ENCODE peak calls at places on chromosomes 12 and 14, in four cellular contexts. I is left ventricle myocardium inferior, F is GM12865, R is Peyer's patch. H is an unnamed sample.

GRCh38 chr14:53528114-53528513 is 375.0 kb upstream of the DDHD1 start:
- DNase-seq in I (no peak), F (no peak), R (no peak), H (no peak)

GRCh38 chr14:32255855-32256254 is 52.8 kb upstream of the RNU6-8 start:
- DNase-seq in I (no peak), F (no peak), R (no peak), H (no peak)

GRCh38 chr12:27619308-27619707 is 76.9 kb upstream of the REP15 start:
- DNase-seq in I (no peak), F (no peak), R (no peak), H (no peak)

GRCh38 chr12:6363330-6364036 is 11.9 kb downstream of the SCNN1A start:
- DNase-seq in I (peak), F (peak), R (peak), H (no peak)

GRCh38 chr12:5808956-5809355 is 136.1 kb downstream of the ANO2 start:
- DNase-seq in I (no peak), F (no peak), R (no peak), H (no peak)

GRCh38 chr12:49622501-49623141 is 740 bp upstream of the PRPF40B start:
- DNase-seq in I (no peak), F (peak), R (peak), H (no peak)

GRCh38 chr12:68538722-68539614 is 71.7 kb upstream of the RAP1B start:
- DNase-seq in I (peak), F (peak), R (peak), H (no peak)

GRCh38 chr14:54562334-54562733 is 4.6 kb upstream of the SAMD4A start:
- DNase-seq in I (no peak), F (no peak), R (no peak), H (no peak)

GRCh38 chr12:110661337-110661972 is 27.5 kb downstream of the HVCN1 start:
- DNase-seq in I (peak), F (peak), R (peak), H (no peak)

GRCh38 chr12:74111688-74112360 is 425.8 kb upstream of the ATXN7L3B start:
- DNase-seq in I (no peak), F (peak), R (no peak), H (no peak)

GRCh38 chr12:74105434-74105833 is 432.2 kb upstream of the ATXN7L3B start:
- DNase-seq in I (no peak), F (no peak), R (no peak), H (no peak)

GRCh38 chr12:74108729-74109128 is 428.9 kb upstream of the ATXN7L3B start:
- DNase-seq in I (no peak), F (no peak), R (no peak), H (no peak)
- H3K4me3 ChIP-seq in I (no peak), F (no peak), R (no peak), H (no peak)

GRCh38 chr12:53218551-53219114 is 11.6 kb upstream of the ITGB7 start:
- DNase-seq in I (peak), F (no peak), R (no peak), H (no peak)
- H3K4me3 ChIP-seq in I (peak), F (no peak), R (peak), H (peak)

GRCh38 chr14:67268456-67269115 is 27.4 kb downstream of the PALS1 start:
- DNase-seq in I (no peak), F (no peak), R (no peak), H (no peak)
- H3K4me3 ChIP-seq in I (peak), F (no peak), R (no peak), H (peak)

GRCh38 chr12:48592591-48593086 is 22.8 kb upstream of the LALBA start:
- DNase-seq in I (no peak), F (no peak), R (no peak), H (no peak)
- H3K4me3 ChIP-seq in I (no peak), F (no peak), R (no peak), H (no peak)

GRCh38 chr12:57229041-57229633 is 374 bp upstream of the SHMT2 start:
- DNase-seq in I (no peak), F (peak), R (no peak), H (no peak)
- H3K4me3 ChIP-seq in I (peak), F (peak), R (peak), H (peak)

GRCh38 chr14:61747342-61747741 is 14.9 kb upstream of the SNAPC1 start:
- DNase-seq in I (no peak), F (no peak), R (no peak), H (no peak)

GRCh38 chr14:61750708-61751474 is 11.3 kb upstream of the SNAPC1 start:
- DNase-seq in I (peak), F (peak), R (peak), H (peak)

GRCh38 chr14:61749867-61750266 is 12.4 kb upstream of the SNAPC1 start:
- DNase-seq in I (no peak), F (peak), R (no peak), H (no peak)

GRCh38 chr14:61751475-61751989 is 10.7 kb upstream of the SNAPC1 start:
- DNase-seq in I (no peak), F (no peak), R (no peak), H (no peak)

GRCh38 chr14:61749264-61749663 is 13.0 kb upstream of the SNAPC1 start:
- DNase-seq in I (no peak), F (no peak), R (no peak), H (no peak)
- H3K4me3 ChIP-seq in I (peak), F (peak), R (no peak), H (no peak)

H was measured in esophagus squamous epithelium.